ENCODE peak calls at places on chromosomes 2 and 18, in nine cellular contexts. M is astrocyte of the spinal cord; Y is skeletal muscle cell; N is spleen; A is cardiac fibroblast; W is stimulated activated CD4-positive, alpha-beta T cell treated with anti-CD3 and anti-CD28 coated beads, Interleukin-4, amount 100 ng/mL, for 1 hour; S is HEK293T; D is dorsolateral prefrontal cortex; T is HFFc6. Q is an unnamed sample.

GRCh38 chr18:43714346-43715010 is 437.2 kb upstream of the SYT4 start:
- DNase-seq in T (no peak), D (no peak), M (no peak), A (no peak), Y (no peak), S (no peak), N (no peak), W (no peak), Q (no peak)

GRCh38 chr18:10290244-10291240 is 163.9 kb upstream of the APCDD1 start:
- DNase-seq in D (no peak), Y (no peak), N (no peak), A (no peak), T (no peak), S (no peak), M (no peak), W (no peak), Q (no peak)

GRCh38 chr2:12416600-12416999 is 300.1 kb upstream of the TRIB2 start:
- DNase-seq in T (no peak), A (peak), N (peak), W (peak), D (no peak), M (peak), S (no peak), Y (no peak), Q (no peak)

GRCh38 chr2:43407826-43408783 is 181.7 kb upstream of the ZFP36L2 start:
- DNase-seq in T (peak), W (no peak), Y (no peak), N (no peak), A (peak), S (no peak), M (no peak), D (no peak), Q (no peak)

GRCh38 chr2:240795468-240795867 is 24.6 kb downstream of the KIF1A start:
- DNase-seq in N (peak), D (no peak), T (no peak), A (no peak), Y (no peak), M (no peak), S (no peak), W (peak), Q (no peak)

GRCh38 chr18:21538230-21538629 is 62.3 kb downstream of the ESCO1 start:
- DNase-seq in Y (no peak), T (no peak), S (no peak), A (no peak), W (no peak), N (no peak), D (no peak), M (no peak), Q (no peak)

GRCh38 chr18:47898055-47898454 is 32.4 kb downstream of the SMAD2 start:
- DNase-seq in A (no peak), S (no peak), Y (no peak), T (no peak), M (no peak), D (no peak), N (no peak), W (no peak), Q (no peak)

GRCh38 chr2:167048829-167049228 is 160.5 kb downstream of the XIRP2 start:
- DNase-seq in M (no peak), D (no peak), S (no peak), A (no peak), W (no peak), T (no peak), Y (no peak), N (no peak), Q (no peak)

GRCh38 chr2:11963966-11964365 is 217.5 kb downstream of the LPIN1 start:
- DNase-seq in D (no peak), M (no peak), T (no peak), N (no peak), Y (no peak), S (no peak), A (no peak), W (no peak), Q (no peak)

GRCh38 chr2:2662037-2662846 is 331.2 kb upstream of the MYT1L start:
- DNase-seq in N (no peak), W (no peak), S (no peak), A (no peak), M (peak), D (peak), Y (no peak), T (no peak), Q (no peak)

GRCh38 chr2:151914989-151915628 is 86.9 kb upstream of the ARL5A start:
- DNase-seq in N (no peak), M (no peak), T (no peak), W (no peak), A (no peak), D (peak), Y (no peak), S (no peak), Q (no peak)

GRCh38 chr2:231642631-231643493 is 50.2 kb downstream of the TEX44 start:
- DNase-seq in T (peak), M (peak), W (peak), S (peak), D (no peak), Y (peak), N (peak), A (peak), Q (peak)

GRCh38 chr2:157466764-157467163 is 22.9 kb upstream of the CYTIP start:
- DNase-seq in T (no peak), M (no peak), W (no peak), Y (no peak), A (no peak), D (no peak), S (no peak), N (no peak), Q (no peak)

GRCh38 chr18:991441-991840 is 86.8 kb downstream of the ADCYAP1 start:
- DNase-seq in T (no peak), S (no peak), D (no peak), Y (no peak), W (no peak), M (no peak), A (no peak), N (no peak), Q (no peak)

GRCh38 chr2:102782187-102782586 is 20.4 kb downstream of the TMEM182 start:
- DNase-seq in N (no peak), T (no peak), D (no peak), A (no peak), S (no peak), M (no peak), Y (no peak), W (no peak), Q (no peak)

GRCh38 chr2:139492301-139492700 is 712.1 kb upstream of the NXPH2 start:
- DNase-seq in W (no peak), D (no peak), Y (no peak), M (no peak), S (no peak), N (no peak), T (no peak), A (no peak), Q (no peak)

GRCh38 chr2:66679422-66679821 is 244.5 kb downstream of the MEIS1 start:
- DNase-seq in T (no peak), D (no peak), W (no peak), M (no peak), S (no peak), A (no peak), N (no peak), Y (peak), Q (no peak)

GRCh38 chr2:20543579-20543887 is 96.7 kb downstream of the RHOB start:
- DNase-seq in Y (peak), A (no peak), D (no peak), N (no peak), W (no peak), S (no peak), M (no peak), T (no peak), Q (no peak)

GRCh38 chr2:195307751-195308150 is 349.3 kb upstream of the SLC39A10 start:
- DNase-seq in N (no peak), T (no peak), Y (no peak), A (no peak), M (no peak), D (no peak), S (no peak), W (no peak), Q (no peak)

GRCh38 chr18:75203456-75204261 is 5.3 kb downstream of the PTGR3 start:
- DNase-seq in N (no peak), D (peak), T (no peak), S (no peak), A (no peak), Y (no peak), M (peak), W (no peak), Q (no peak)

GRCh38 chr2:196924051-196924450 is 2.5 kb downstream of the PGAP1 start:
- DNase-seq in W (no peak), Y (no peak), M (no peak), S (no peak), T (no peak), D (no peak), N (no peak), A (no peak), Q (no peak)

GRCh38 chr18:40867452-40867851 is 1087.6 kb upstream of the PIK3C3 start:
- DNase-seq in A (peak), T (peak), W (no peak), M (peak), D (no peak), Y (peak), S (no peak), N (no peak), Q (no peak)

GRCh38 chr18:51235011-51235789 is 37.7 kb upstream of the MEX3C start:
- DNase-seq in N (no peak), M (peak), Y (no peak), S (no peak), A (peak), W (peak), D (no peak), T (no peak), Q (no peak)

GRCh38 chr2:120814352-120814751 is 78.7 kb downstream of the GLI2 start:
- DNase-seq in T (no peak), W (no peak), M (no peak), N (peak), Y (no peak), D (no peak), S (no peak), A (no peak), Q (no peak)

GRCh38 chr2:237213325-237214040 is 127.8 kb downstream of the COPS8 start:
- DNase-seq in N (no peak), A (peak), T (peak), D (no peak), M (peak), Y (peak), W (no peak), S (no peak), Q (no peak)

GRCh38 chr2:225889452-225889851 is 489.9 kb downstream of the NYAP2 start:
- DNase-seq in Y (peak), D (no peak), M (peak), T (peak), N (no peak), A (peak), S (peak), W (no peak), Q (peak)